ENCODE peak calls at places on chromosomes 3 and 15, in four cellular contexts. A is GM23338, X is Panc1, D is stomach. T is an unnamed sample.

GRCh38 chr3:40615916-40616315 is 91.2 kb downstream of the ZNF621 start:
- DNase-seq in X (no peak), A (peak), D (no peak), T (no peak)

GRCh38 chr3:70550723-70551319 is 238.4 kb upstream of the MDFIC2 start:
- DNase-seq in D (peak), A (peak), X (peak), T (peak)

GRCh38 chr15:56759450-56759845 is 26.1 kb upstream of the ZNF280D start:
- DNase-seq in A (no peak), X (no peak), D (peak), T (peak)

GRCh38 chr3:16290827-16291196 is 25.8 kb downstream of the OXNAD1 start:
- DNase-seq in D (no peak), X (no peak), A (no peak), T (no peak)

GRCh38 chr3:115401298-115401697 is 222.0 kb upstream of the GAP43 start:
- DNase-seq in X (no peak), D (no peak), A (no peak), T (no peak)

GRCh38 chr3:122803977-122804376 is 9.1 kb downstream of the SLC49A4 start:
- DNase-seq in D (no peak), X (no peak), A (no peak), T (no peak)

GRCh38 chr3:112365035-112365434 is 32.1 kb downstream of the CD200 start:
- DNase-seq in D (no peak), A (no peak), X (no peak), T (no peak)

GRCh38 chr3:129845956-129846355 is 47.6 kb downstream of the TMCC1 start:
- DNase-seq in X (no peak), A (no peak), D (no peak), T (no peak)

GRCh38 chr15:68583321-68583720 is 4.5 kb downstream of the CORO2B start:
- DNase-seq in A (no peak), X (no peak), D (no peak), T (no peak)

GRCh38 chr3:47416041-47416440 is 35.2 kb downstream of the PTPN23 start:
- DNase-seq in X (no peak), D (peak), A (peak), T (no peak)

GRCh38 chr3:10941972-10942371 is 50.6 kb upstream of the SLC6A1 start:
- DNase-seq in D (no peak), X (no peak), A (peak), T (no peak)

GRCh38 chr3:38121451-38121831 is 15.5 kb downstream of the ACAA1 start:
- DNase-seq in A (no peak), D (peak), X (no peak), T (no peak)

GRCh38 chr15:31004220-31004733 is 12.8 kb upstream of the MTMR10 start:
- DNase-seq in X (no peak), A (peak), D (peak), T (peak)

GRCh38 chr3:172991424-172991996 is 149.5 kb downstream of the SPATA16 start:
- DNase-seq in X (no peak), A (no peak), D (no peak), T (no peak)

GRCh38 chr15:68666120-68666811 is 87.5 kb downstream of the CORO2B start:
- DNase-seq in X (no peak), D (no peak), A (peak), T (no peak)

GRCh38 chr3:115974940-115975339 is 351.6 kb downstream of the GAP43 start:
- DNase-seq in X (no peak), A (no peak), D (no peak), T (no peak)

GRCh38 chr3:133444071-133444774 is 44.4 kb downstream of the BFSP2 start:
- DNase-seq in A (no peak), X (peak), D (peak), T (peak)

GRCh38 chr15:101126618-101127502 is 125.0 kb downstream of the CHSY1 start:
- DNase-seq in D (no peak), X (no peak), A (no peak), T (no peak)

DNA sequence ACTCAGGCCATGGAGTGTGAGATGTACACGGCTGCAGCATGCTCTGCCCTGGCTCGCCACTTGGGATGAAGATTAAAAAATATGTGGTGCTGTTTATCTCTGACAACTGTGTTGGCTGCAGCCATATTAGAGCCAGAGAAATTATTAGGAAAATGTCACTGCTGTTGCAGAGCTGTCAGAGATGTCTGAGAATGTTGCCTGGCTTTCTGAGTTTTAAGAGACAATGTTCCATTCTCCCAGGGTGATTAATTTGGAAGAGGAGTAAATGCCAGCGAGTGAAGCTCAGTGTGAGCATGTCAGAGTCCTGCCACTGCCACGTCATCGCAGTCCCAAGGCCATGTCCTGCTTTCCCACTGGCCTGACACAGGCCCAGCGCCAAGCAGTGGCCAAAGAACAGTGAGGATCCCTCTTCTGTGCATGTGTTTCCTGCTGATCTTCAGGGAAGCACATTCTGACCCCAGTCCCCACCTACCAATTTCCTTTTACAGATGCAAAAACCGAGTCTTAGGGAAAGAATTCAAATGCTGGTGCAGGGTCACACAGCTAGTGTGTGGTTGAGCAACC is 370.9 kb downstream of the GABRG3 start:
- DNase-seq in X (no peak), A (no peak), D (no peak), T (no peak)
- TF ChIP-seq POLR2AphosphoS5 in X (no peak), A (no peak), D (no peak), T (no peak)

GRCh38 chr15:66369773-66370651 is 13.5 kb upstream of the TIPIN start:
- DNase-seq in A (peak), D (no peak), X (peak), T (no peak)
- H3K4me3 ChIP-seq in A (no peak), D (peak), X (peak), T (peak)

DNA sequence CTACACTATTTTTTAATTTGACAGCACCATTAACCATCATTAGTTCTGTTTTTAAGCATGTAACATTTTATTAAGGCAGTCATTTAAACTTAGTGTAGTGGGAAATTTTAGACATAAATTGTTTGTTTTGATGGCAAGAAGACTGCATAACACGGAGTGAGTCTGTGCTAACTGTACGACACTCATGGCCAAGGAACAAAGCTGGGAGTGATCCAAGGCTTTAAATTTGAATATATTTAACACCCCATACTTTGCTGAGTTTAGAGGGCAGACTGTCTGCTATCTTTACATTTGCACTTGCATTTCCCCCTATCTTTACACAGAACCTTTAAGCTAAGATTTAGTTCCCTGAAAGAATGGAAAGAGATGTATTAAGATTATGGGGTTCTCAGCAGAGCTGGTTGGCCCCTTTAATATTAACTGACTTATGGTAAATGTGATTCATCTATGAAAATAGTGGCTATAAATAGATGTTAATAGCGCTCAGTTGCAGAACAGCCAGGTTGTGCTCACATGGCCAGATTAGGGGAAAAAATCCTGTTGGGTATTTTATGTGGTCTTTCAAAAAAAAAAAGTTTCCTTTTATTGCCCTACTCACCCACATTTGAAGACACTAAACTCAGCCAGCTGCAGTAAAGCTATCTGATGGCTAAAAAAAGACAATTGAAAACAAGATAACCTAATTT is 120.8 kb downstream of the CMSS1 start:
- DNase-seq in X (no peak), D (no peak), A (no peak), T (no peak)
- TF ChIP-seq POLR2AphosphoS5 in X (no peak), D (no peak), A (no peak), T (no peak)

GRCh38 chr3:197309528-197310361 is 11.3 kb upstream of the DLG1 start:
- DNase-seq in D (no peak), X (no peak), A (peak), T (no peak)
- H3K4me3 ChIP-seq in D (no peak), X (no peak), A (no peak), T (no peak)

DNA sequence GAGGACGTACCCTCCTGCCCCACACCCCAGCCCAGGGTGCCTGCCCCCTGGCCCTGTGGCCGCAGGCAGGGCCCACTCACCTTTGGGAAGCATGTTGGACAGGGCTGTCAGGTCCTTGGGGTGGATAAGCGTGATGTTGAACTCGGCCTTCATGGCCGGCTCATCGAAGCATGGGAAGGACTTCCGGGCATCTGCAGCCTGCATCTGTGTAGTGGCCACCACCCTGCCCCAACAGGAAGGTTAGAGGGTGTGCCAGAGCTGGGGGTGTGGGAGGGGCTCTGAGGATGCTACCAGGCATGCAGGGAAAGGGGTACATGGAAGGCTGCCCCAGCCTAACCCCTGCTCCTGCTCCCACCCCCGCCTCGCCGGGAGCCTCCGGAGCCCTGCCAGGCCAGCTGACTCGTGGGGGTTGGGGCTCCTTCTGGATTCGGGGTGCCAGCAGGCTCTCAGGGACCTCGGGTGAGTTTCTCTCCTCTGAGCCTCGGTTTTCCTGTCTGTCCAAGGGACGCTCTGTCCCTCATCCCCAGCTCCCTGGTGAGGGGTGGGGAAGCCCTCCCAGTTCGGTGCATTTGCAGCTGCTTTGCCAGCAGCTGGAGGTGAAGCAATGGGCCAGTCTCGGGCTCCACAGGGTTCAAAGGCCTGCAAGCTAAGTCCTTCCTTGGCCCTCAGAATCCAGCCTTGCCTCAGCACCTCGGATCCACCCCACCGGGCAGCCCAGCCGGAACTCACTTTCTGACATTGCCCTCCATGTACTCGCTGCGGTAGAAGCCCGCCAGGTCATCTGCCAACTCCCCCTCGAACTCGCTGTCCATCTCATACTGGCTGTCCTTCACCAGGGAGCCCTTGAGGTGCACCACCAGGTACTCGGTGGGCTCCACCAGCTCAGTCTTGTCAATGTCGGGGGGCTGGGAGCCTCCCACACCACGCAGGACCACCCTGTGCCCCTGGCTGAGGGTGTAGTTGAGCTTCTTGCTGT is 9.1 kb downstream of the ANPEP start:
- DNase-seq in X (no peak), A (no peak), D (no peak), T (no peak)
- TF ChIP-seq POLR2AphosphoS5 in X (no peak), A (no peak), D (no peak), T (no peak)

DNA sequence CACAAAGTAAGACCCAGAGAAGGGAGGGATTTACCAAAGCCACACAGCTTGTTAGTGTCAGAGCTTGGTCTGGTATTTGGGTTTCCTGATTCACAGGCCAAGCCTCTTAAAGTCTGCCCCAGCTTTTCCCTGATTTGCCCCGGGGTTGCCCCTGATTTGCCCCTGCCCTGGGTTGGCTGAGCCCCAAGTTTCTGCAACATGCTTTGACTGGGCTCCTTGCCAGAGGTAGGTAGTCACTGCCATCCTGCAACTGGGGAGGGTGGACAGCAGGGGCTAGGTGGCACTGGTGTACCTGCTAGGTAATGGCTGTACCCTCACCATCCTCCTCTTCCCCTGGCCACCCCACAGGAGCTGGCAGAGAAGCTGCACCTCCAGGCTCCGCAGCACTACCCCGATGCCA is 2.5 kb downstream of the MPI start:
- DNase-seq in X (no peak), D (peak), A (no peak), T (peak)
- H3K4me3 ChIP-seq in X (no peak), D (no peak), A (no peak), T (no peak)

DNA sequence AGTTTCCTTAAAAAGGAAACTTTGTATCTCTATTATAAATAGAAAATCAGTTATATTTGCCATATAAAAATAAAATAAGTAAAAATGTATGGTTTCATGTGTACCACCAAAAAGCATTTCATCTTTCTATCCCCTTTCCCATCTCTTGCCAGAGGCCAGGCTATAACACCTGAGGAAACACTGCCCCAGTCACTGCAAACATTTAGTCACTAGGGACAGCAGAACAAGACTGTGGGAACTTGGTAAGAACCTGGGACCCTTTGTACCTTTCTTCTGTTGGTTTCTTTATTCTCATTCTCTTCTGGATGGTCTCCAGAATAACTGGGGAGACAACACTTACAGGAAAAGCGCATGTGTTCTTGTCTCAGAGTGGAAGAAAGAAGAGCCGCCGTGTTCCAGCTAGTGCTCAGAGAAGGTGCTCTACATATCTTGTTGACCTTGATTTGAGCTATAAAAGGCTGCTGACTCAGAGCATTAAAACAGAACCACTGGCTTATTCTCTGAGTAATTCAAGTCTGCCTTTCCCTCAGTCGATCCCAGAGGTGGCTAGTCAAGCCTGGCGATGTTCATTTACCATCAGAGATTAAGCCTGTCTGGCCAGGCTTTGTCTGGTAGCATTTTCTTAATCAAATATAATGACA is 361.6 kb downstream of the RBMS3 start:
- DNase-seq in X (no peak), A (no peak), D (no peak), T (peak)
- TF ChIP-seq POLR2AphosphoS5 in X (no peak), A (no peak), D (peak), T (no peak)

DNA sequence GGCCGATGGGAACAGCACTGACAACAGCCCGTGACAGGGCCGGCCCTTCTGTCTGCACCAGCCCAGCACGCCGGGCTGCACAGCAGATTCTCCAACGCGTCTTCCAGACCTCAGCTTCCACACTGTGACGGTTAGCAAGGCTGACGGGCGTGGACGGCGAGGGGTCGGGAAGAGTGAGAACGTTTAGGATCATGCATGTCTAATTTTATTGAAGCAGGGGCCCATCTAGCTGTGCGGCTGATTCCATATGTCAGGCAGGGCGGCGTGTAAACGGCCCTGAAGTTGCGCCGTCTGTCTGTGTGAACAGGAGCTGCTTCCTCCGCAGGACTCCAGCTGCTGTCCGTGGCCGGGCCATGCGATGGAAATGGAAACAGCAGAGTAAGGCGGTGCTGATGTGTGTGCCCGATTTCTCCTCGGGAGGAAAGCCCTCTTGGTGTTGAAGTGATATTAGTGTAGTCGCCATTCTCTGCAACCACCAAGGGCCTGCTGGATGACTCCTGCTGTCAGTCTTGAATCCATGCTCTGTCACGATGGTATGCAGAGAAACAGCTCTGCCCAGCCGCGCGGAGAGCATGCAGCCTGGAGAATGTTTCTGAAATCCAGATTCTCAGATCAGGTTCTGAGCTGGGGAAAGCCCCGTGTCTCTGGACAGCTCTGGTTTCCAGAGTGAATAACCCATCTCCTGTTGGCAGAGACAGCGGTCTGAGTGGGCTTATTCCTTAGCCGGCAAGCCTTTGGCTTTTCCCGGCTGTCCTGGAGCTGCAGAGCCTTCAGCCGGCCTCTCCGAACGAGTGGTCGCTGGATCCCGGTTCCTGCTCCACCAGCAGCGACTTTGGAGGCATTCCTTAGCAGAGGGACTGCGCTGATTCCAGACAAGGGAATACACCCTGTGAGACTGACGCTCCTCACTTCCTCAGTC is 158.1 kb upstream of the UBE3A start:
- DNase-seq in A (peak), D (no peak), X (no peak), T (no peak)
- H3K4me3 ChIP-seq in A (no peak), D (no peak), X (no peak), T (no peak)

GRCh38 chr3:98012974-98013373 is 22.1 kb downstream of the GABRR3 start:
- DNase-seq in X (no peak), A (no peak), D (no peak), T (no peak)
- TF ChIP-seq POLR2AphosphoS5 in X (no peak), A (no peak), D (no peak), T (no peak)

GRCh38 chr3:12004741-12005513 is 739 bp downstream of the SYN2 start:
- DNase-seq in X (no peak), D (no peak), A (peak), T (no peak)
- H3K4me3 ChIP-seq in X (peak), D (peak), A (peak), T (peak)

T was measured in transverse colon.